ENCODE peak calls at places on chromosomes 4 and X, in nine cellular contexts. Q is prostate gland, L is breast epithelium, E is H1, D is stomach, A is spleen, M is sigmoid colon, X is K562, O is HCT116. I is an unnamed sample.

GRCh38 chrX:13131511-13132137 is 87.2 kb upstream of the FAM9C start:
- DNase-seq in Q (no peak), L (no peak), E (no peak), D (no peak), A (no peak), M (no peak), X (no peak), O (no peak), I (no peak)

GRCh38 chr4:105509291-105509690 is 35.4 kb upstream of the PPA2 start:
- DNase-seq in Q (no peak), L (no peak), E (no peak), D (no peak), A (no peak), M (no peak), X (no peak), O (no peak), I (no peak)

GRCh38 chrX:124028177-124028576 is 66.7 kb downstream of the STAG2 start:
- DNase-seq in Q (no peak), L (no peak), E (no peak), D (no peak), A (no peak), M (no peak), X (no peak), O (no peak), I (no peak)

GRCh38 chrX:129523076-129524055 is at the start of gene SMARCA1:
- DNase-seq in Q (peak), L (no peak), E (no peak), D (peak), A (peak), M (peak), X (no peak), O (peak), I (peak)

GRCh38 chrX:15292861-15293260 is 22.6 kb downstream of the ASB11 start:
- DNase-seq in Q (no peak), L (no peak), E (no peak), D (no peak), A (no peak), M (no peak), X (no peak), O (no peak), I (no peak)

GRCh38 chr4:38678078-38678477 is 14.1 kb downstream of the KLF3 start:
- DNase-seq in Q (no peak), L (no peak), E (no peak), D (no peak), A (no peak), M (no peak), X (no peak), O (no peak), I (no peak)

GRCh38 chr4:108881190-108881589 is 118.3 kb upstream of the ETNPPL start:
- DNase-seq in Q (no peak), L (no peak), E (no peak), D (no peak), A (no peak), M (no peak), X (no peak), O (no peak), I (no peak)

GRCh38 chr4:74921490-74921889 is 11.4 kb upstream of the PARM1 start:
- DNase-seq in Q (no peak), L (no peak), E (no peak), D (no peak), A (no peak), M (no peak), X (no peak), O (no peak), I (no peak)

GRCh38 chr4:166324321-166324720 is 451.3 kb downstream of the TLL1 start:
- DNase-seq in Q (no peak), L (no peak), E (no peak), D (no peak), A (no peak), M (no peak), X (peak), O (peak), I (no peak)

DNA sequence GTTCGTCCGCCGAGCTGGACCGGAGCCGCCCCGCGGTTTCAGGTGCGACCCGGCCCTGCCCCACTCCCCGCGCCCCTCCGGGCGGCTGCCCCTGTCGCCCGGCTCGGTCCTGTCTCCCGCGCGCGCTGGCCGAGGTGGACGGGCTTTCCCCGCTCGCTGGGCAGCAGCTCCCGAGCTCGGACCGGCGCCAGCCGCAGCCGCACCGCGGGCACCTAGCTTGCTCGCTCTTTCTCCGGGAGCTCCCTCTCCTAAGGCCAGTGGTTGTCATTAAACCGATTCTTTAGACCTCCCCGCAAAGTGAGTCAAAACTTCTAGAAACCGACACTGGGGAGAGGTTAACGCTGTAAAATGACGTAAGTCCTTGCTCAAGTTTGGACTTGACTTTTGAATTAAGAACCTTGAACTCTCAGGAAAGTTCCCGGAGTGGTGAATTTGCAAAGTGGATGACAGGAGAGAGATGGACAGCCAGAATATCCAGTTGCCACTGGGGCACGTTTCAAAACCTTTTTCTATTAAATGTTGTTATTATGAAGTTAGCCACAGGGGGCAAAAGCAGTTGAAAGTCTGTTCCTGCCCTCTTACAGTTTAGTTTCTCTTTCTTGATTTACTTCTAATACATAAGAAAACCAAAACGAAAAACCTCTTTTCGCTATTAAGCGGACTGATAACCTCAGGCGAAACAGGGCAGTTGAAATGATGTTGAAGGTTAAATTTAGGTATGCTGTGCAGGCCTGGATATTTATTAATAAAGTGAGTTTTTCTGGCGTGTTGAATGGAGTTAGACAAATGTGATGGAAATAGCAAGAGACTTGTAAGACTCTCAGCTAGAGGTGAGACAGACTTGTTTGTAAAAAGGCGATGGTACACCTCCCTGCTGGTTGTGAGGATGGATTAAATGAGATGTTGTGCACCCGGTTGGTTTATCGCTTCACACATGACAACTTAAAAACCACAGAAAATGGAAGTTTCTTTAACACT is 846 bp downstream of the PI4K2B start:
- DNase-seq in Q (peak), L (peak), E (no peak), D (peak), A (peak), M (peak), X (peak), O (peak), I (peak)
- TF ChIP-seq POLR2A in Q (peak), L (no peak), E (no peak), D (no peak), A (no peak), M (no peak), X (no peak), O (no peak), I (no peak)

GRCh38 chr4:3485011-3485881 is 22.1 kb downstream of the DOK7 start:
- DNase-seq in Q (no peak), L (no peak), E (no peak), D (no peak), A (peak), M (no peak), X (no peak), O (no peak), I (no peak)
- TF ChIP-seq POLR2AphosphoS5 in Q (no peak), L (no peak), E (no peak), D (no peak), A (no peak), M (no peak), X (no peak), O (no peak), I (no peak)

GRCh38 chr4:8198906-8199593 is at the start of gene SH3TC1:
- DNase-seq in Q (peak), L (peak), E (no peak), D (peak), A (peak), M (peak), X (peak), O (peak), I (peak)
- H3K4me3 ChIP-seq in Q (peak), L (peak), E (no peak), D (peak), A (peak), M (peak), X (peak), O (peak), I (peak)

GRCh38 chr4:112297495-112297894 is 326 bp downstream of the ALPK1 start:
- DNase-seq in Q (no peak), L (no peak), E (no peak), D (no peak), A (no peak), M (no peak), X (no peak), O (no peak), I (no peak)

GRCh38 chr4:112302320-112303274 is 5.4 kb downstream of the ALPK1 start:
- DNase-seq in Q (no peak), L (no peak), E (no peak), D (no peak), A (no peak), M (no peak), X (no peak), O (no peak), I (no peak)

GRCh38 chr4:112296949-112297483 is at the start of gene ALPK1:
- DNase-seq in Q (peak), L (no peak), E (no peak), D (no peak), A (no peak), M (no peak), X (peak), O (peak), I (no peak)
- TF ChIP-seq POLR2A in Q (peak), L (peak), E (no peak), D (no peak), A (no peak), M (no peak), X (peak), O (no peak), I (peak)

DNA sequence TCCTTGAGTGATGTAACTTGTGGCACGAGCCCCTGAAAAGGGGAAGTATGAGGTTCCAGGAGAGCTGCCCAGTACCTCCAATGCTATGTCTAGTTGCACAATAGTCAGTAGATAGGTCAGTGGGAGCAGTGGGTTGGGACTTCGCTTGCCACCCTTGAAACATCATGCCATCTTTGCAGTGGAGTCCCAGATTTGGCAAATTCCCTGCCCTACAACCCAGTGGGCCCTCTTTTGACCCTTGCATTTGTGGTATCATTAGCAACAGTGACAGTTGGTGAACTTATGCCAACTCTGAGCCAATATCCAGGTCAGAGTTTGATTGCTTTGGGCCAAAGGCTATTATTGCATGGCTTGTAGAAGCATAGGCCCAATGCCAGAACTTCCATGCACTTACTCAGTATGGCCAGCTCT is 12.3 kb downstream of the FHL1 start:
- DNase-seq in Q (no peak), L (no peak), E (no peak), D (no peak), A (no peak), M (peak), X (no peak), O (no peak), I (no peak)
- TF ChIP-seq POLR2AphosphoS5 in Q (no peak), L (no peak), E (no peak), D (no peak), A (no peak), M (no peak), X (no peak), O (no peak), I (no peak)

GRCh38 chr4:8439914-8440490 is 521 bp downstream of the ACOX3 start:
- DNase-seq in Q (no peak), L (peak), E (no peak), D (no peak), A (no peak), M (no peak), X (peak), O (no peak), I (peak)

GRCh38 chr4:8441499-8442091 is 1.0 kb downstream of the TRMT44 start:
- DNase-seq in Q (no peak), L (no peak), E (no peak), D (no peak), A (no peak), M (no peak), X (peak), O (no peak), I (no peak)

GRCh38 chr4:8440491-8441311 is at the start of the genes ACOX3 and TRMT44:
- DNase-seq in Q (peak), L (peak), E (peak), D (peak), A (peak), M (peak), X (peak), O (peak), I (peak)

GRCh38 chr4:8438743-8439142 is 1.8 kb downstream of the ACOX3 start:
- DNase-seq in Q (peak), L (no peak), E (no peak), D (no peak), A (no peak), M (no peak), X (peak), O (no peak), I (no peak)

DNA sequence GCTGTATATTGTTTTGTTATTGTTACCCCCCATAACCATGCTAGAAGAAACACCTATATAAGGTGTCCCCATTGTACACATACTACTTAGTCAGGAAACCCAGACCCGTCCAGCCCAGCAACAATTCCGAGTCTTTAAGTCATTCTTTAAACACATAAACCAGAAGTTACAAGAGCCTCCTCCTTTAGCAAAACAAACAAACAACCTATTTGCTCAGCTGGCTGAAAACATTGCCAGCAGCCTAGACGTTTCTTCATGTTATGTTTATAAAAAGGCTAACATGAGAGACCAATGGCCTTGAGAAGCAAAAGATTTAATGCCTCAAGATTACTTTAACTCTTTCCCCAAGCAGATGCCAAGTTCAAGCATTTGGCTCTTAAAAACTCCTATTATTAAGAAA is 1.4 kb downstream of the ACOX3 start:
- DNase-seq in Q (peak), L (peak), E (no peak), D (no peak), A (no peak), M (no peak), X (no peak), O (no peak), I (no peak)
- H3K4me3 ChIP-seq in Q (peak), L (no peak), E (no peak), D (no peak), A (no peak), M (no peak), X (peak), O (peak), I (no peak)

GRCh38 chrX:154402622-154403127 is 4.5 kb downstream of the RPL10 start:
- DNase-seq in Q (no peak), L (no peak), E (no peak), D (no peak), A (no peak), M (peak), X (no peak), O (no peak), I (no peak)
- TF ChIP-seq POLR2A in Q (no peak), L (no peak), E (no peak), D (no peak), A (no peak), M (no peak), X (no peak), O (no peak), I (no peak)

GRCh38 chrX:54182194-54182863 is 725 bp downstream of the FAM120C start:
- DNase-seq in Q (peak), L (peak), E (no peak), D (peak), A (peak), M (peak), X (peak), O (peak), I (peak)
- TF ChIP-seq POLR2AphosphoS5 in Q (no peak), L (no peak), E (peak), D (no peak), A (peak), M (peak), X (no peak), O (peak), I (peak)

DNA sequence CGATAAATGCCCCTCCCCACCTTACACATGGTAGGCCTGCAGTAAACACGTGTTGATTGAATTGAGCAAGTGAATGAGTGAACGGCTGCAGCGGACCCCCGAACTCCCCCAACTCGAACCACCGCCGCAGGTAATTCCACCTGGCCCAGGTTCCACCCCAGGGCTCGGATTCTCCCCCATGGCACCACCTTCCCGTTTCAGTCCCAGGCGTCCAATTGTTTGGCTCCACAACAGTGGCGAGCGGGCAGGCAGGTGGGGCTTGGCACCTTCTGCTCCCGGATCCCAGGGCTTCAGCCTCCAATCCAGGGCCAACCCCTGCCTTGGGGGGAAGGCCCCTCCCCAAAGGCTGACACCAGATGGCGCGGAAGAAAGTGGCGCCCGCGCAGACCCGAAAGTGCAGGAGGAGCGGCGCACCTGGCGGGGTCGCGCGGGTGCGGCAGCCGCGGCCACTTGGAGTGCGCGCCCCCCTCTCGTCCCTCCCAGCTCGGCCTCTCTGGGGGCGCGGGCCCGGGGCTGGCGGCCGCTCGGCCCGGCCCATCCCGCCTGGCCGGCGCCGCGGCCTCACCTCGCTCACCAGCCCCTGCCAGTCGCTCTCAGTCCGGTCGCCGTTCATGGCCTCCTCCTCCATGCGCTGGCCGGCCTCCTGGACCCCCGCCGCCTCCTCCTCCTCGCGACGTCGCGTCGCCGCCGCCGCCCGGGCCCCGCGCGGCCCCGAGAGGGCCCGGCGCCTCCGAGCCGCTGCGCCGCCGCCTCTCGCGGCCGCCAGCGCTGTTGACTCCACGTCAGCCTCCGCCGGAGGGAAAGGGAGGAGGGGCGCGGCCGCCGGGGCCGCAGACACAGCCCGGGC is at the start of gene CCDC149:
- DNase-seq in Q (peak), L (peak), E (peak), D (peak), A (peak), M (peak), X (peak), O (peak), I (peak)
- H3K4me3 ChIP-seq in Q (peak), L (peak), E (peak), D (peak), A (peak), M (peak), X (no peak), O (peak), I (peak)

I was measured in upper lobe of left lung.